ENCODE peak calls at places on chromosome 16, in five cellular contexts. One of them, this sample, is unnamed.

GRCh38 chr16:73714976-73715375 is 581.6 kb upstream of the PSMD7 start:
- DNase-seq in cardiac fibroblast: no peak
- DNase-seq in activated naive CD8-positive, alpha-beta T cell treated with anti-CD3 and anti-CD28 coated beads, Interleukin-2, amount 50 U/mL, for 24 hours: no peak
- DNase-seq in hippocampal formation: no peak
- DNase-seq in cardiac muscle cell: no peak
- DNase-seq in this sample: no peak

GRCh38 chr16:49050607-49051006 is 231.0 kb downstream of the CBLN1 start:
- DNase-seq in cardiac muscle cell: no peak
- DNase-seq in cardiac fibroblast: no peak
- DNase-seq in activated naive CD8-positive, alpha-beta T cell treated with anti-CD3 and anti-CD28 coated beads, Interleukin-2, amount 50 U/mL, for 24 hours: no peak
- DNase-seq in hippocampal formation: no peak
- DNase-seq in this sample: no peak

GRCh38 chr16:15954814-15955151 is 5.4 kb downstream of the ABCC1 start:
- DNase-seq in activated naive CD8-positive, alpha-beta T cell treated with anti-CD3 and anti-CD28 coated beads, Interleukin-2, amount 50 U/mL, for 24 hours: no peak
- DNase-seq in hippocampal formation: no peak
- DNase-seq in cardiac fibroblast: peak; percentile 17
- DNase-seq in cardiac muscle cell: no peak
- DNase-seq in this sample: no peak

GRCh38 chr16:29842732-29843346 is 20.2 kb downstream of the CDIPT start:
- DNase-seq in cardiac muscle cell: no peak
- DNase-seq in hippocampal formation: no peak
- DNase-seq in cardiac fibroblast: no peak
- DNase-seq in activated naive CD8-positive, alpha-beta T cell treated with anti-CD3 and anti-CD28 coated beads, Interleukin-2, amount 50 U/mL, for 24 hours: no peak
- DNase-seq in this sample: no peak

GRCh38 chr16:2471016-2471652 is at the start of gene NTN3:
- DNase-seq in hippocampal formation: no peak
- DNase-seq in cardiac fibroblast: no peak
- DNase-seq in activated naive CD8-positive, alpha-beta T cell treated with anti-CD3 and anti-CD28 coated beads, Interleukin-2, amount 50 U/mL, for 24 hours: peak; percentile 27
- DNase-seq in cardiac muscle cell: peak; percentile 78
- DNase-seq in this sample: no peak

GRCh38 chr16:2770781-2771111 is 6.3 kb downstream of the ELOB start:
- DNase-seq in activated naive CD8-positive, alpha-beta T cell treated with anti-CD3 and anti-CD28 coated beads, Interleukin-2, amount 50 U/mL, for 24 hours: no peak
- DNase-seq in hippocampal formation: no peak
- DNase-seq in cardiac muscle cell: no peak
- DNase-seq in cardiac fibroblast: no peak
- DNase-seq in this sample: no peak

GRCh38 chr16:66188786-66189725 is 177.4 kb upstream of the CDH5 start:
- DNase-seq in hippocampal formation: peak; percentile 21
- DNase-seq in cardiac muscle cell: no peak
- DNase-seq in cardiac fibroblast: peak; percentile 54
- DNase-seq in activated naive CD8-positive, alpha-beta T cell treated with anti-CD3 and anti-CD28 coated beads, Interleukin-2, amount 50 U/mL, for 24 hours: no peak
- DNase-seq in this sample: peak; percentile 23

GRCh38 chr16:75745823-75746222 is 19.5 kb upstream of the CPHXL start:
- DNase-seq in cardiac fibroblast: no peak
- DNase-seq in hippocampal formation: no peak
- DNase-seq in activated naive CD8-positive, alpha-beta T cell treated with anti-CD3 and anti-CD28 coated beads, Interleukin-2, amount 50 U/mL, for 24 hours: no peak
- DNase-seq in cardiac muscle cell: no peak
- DNase-seq in this sample: no peak

GRCh38 chr16:17476414-17477259 is 5.9 kb upstream of the XYLT1 start:
- DNase-seq in cardiac fibroblast: peak; percentile 73
- DNase-seq in cardiac muscle cell: peak; percentile 78
- DNase-seq in hippocampal formation: no peak
- DNase-seq in activated naive CD8-positive, alpha-beta T cell treated with anti-CD3 and anti-CD28 coated beads, Interleukin-2, amount 50 U/mL, for 24 hours: no peak
- DNase-seq in this sample: no peak

GRCh38 chr16:23557779-23558330 is 328 bp downstream of the UBFD1 start:
- DNase-seq in hippocampal formation: no peak
- DNase-seq in cardiac fibroblast: peak; percentile 38
- DNase-seq in cardiac muscle cell: peak; percentile 43
- DNase-seq in activated naive CD8-positive, alpha-beta T cell treated with anti-CD3 and anti-CD28 coated beads, Interleukin-2, amount 50 U/mL, for 24 hours: peak; percentile 23
- DNase-seq in this sample: no peak

GRCh38 chr16:17173134-17173729 is 297.5 kb downstream of the XYLT1 start:
- DNase-seq in hippocampal formation: peak; percentile 31
- DNase-seq in cardiac fibroblast: peak; percentile 60
- DNase-seq in activated naive CD8-positive, alpha-beta T cell treated with anti-CD3 and anti-CD28 coated beads, Interleukin-2, amount 50 U/mL, for 24 hours: peak; percentile 3
- DNase-seq in cardiac muscle cell: no peak
- DNase-seq in this sample: no peak

GRCh38 chr16:35910409-35910808 is 2451.0 kb downstream of the TP53TG3F start:
- DNase-seq in activated naive CD8-positive, alpha-beta T cell treated with anti-CD3 and anti-CD28 coated beads, Interleukin-2, amount 50 U/mL, for 24 hours: no peak
- DNase-seq in cardiac fibroblast: no peak
- DNase-seq in cardiac muscle cell: no peak
- DNase-seq in hippocampal formation: no peak
- DNase-seq in this sample: no peak

GRCh38 chr16:27364493-27365141 is 37.4 kb upstream of the IL21R start:
- DNase-seq in hippocampal formation: no peak
- DNase-seq in cardiac muscle cell: no peak
- DNase-seq in activated naive CD8-positive, alpha-beta T cell treated with anti-CD3 and anti-CD28 coated beads, Interleukin-2, amount 50 U/mL, for 24 hours: no peak
- DNase-seq in cardiac fibroblast: no peak
- DNase-seq in this sample: no peak

GRCh38 chr16:1916654-1916990 is 1.6 kb downstream of the HS3ST6 start:
- DNase-seq in hippocampal formation: no peak
- DNase-seq in cardiac muscle cell: no peak
- DNase-seq in activated naive CD8-positive, alpha-beta T cell treated with anti-CD3 and anti-CD28 coated beads, Interleukin-2, amount 50 U/mL, for 24 hours: no peak
- DNase-seq in cardiac fibroblast: no peak
- DNase-seq in this sample: no peak

GRCh38 chr16:72537684-72538083 is 365.7 kb upstream of the PMFBP1 start:
- DNase-seq in cardiac fibroblast: peak; percentile 71
- DNase-seq in hippocampal formation: no peak
- DNase-seq in activated naive CD8-positive, alpha-beta T cell treated with anti-CD3 and anti-CD28 coated beads, Interleukin-2, amount 50 U/mL, for 24 hours: no peak
- DNase-seq in cardiac muscle cell: no peak
- DNase-seq in this sample: no peak

GRCh38 chr16:21565816-21566669 is 33.3 kb upstream of the METTL9 start:
- DNase-seq in cardiac muscle cell: no peak
- DNase-seq in activated naive CD8-positive, alpha-beta T cell treated with anti-CD3 and anti-CD28 coated beads, Interleukin-2, amount 50 U/mL, for 24 hours: no peak
- DNase-seq in hippocampal formation: no peak
- DNase-seq in cardiac fibroblast: no peak
- DNase-seq in this sample: no peak

GRCh38 chr16:55506708-55507107 is 2.2 kb upstream of the LPCAT2 start:
- DNase-seq in activated naive CD8-positive, alpha-beta T cell treated with anti-CD3 and anti-CD28 coated beads, Interleukin-2, amount 50 U/mL, for 24 hours: no peak
- DNase-seq in cardiac muscle cell: no peak
- DNase-seq in hippocampal formation: no peak
- DNase-seq in cardiac fibroblast: no peak
- DNase-seq in this sample: no peak

GRCh38 chr16:66508261-66508913 is 41.5 kb downstream of the TK2 start:
- DNase-seq in cardiac muscle cell: no peak
- DNase-seq in activated naive CD8-positive, alpha-beta T cell treated with anti-CD3 and anti-CD28 coated beads, Interleukin-2, amount 50 U/mL, for 24 hours: no peak
- DNase-seq in hippocampal formation: no peak
- DNase-seq in cardiac fibroblast: peak; percentile 58
- DNase-seq in this sample: no peak

GRCh38 chr16:69476920-69477418 is 52.5 kb downstream of the CYB5B start:
- DNase-seq in cardiac fibroblast: peak; percentile 74
- DNase-seq in hippocampal formation: no peak
- DNase-seq in activated naive CD8-positive, alpha-beta T cell treated with anti-CD3 and anti-CD28 coated beads, Interleukin-2, amount 50 U/mL, for 24 hours: no peak
- DNase-seq in cardiac muscle cell: no peak
- DNase-seq in this sample: no peak

GRCh38 chr16:23274968-23275367 is 27.1 kb upstream of the SCNN1B start:
- DNase-seq in hippocampal formation: no peak
- DNase-seq in activated naive CD8-positive, alpha-beta T cell treated with anti-CD3 and anti-CD28 coated beads, Interleukin-2, amount 50 U/mL, for 24 hours: no peak
- DNase-seq in cardiac muscle cell: no peak
- DNase-seq in cardiac fibroblast: no peak
- DNase-seq in this sample: no peak

GRCh38 chr16:69613283-69614154 is 47.8 kb downstream of the NFAT5 start:
- DNase-seq in hippocampal formation: no peak
- DNase-seq in activated naive CD8-positive, alpha-beta T cell treated with anti-CD3 and anti-CD28 coated beads, Interleukin-2, amount 50 U/mL, for 24 hours: no peak
- DNase-seq in cardiac fibroblast: peak; percentile 65
- DNase-seq in cardiac muscle cell: no peak
- DNase-seq in this sample: no peak

GRCh38 chr16:1164975-1165374 is 12.1 kb downstream of the CACNA1H start:
- DNase-seq in cardiac fibroblast: no peak
- DNase-seq in cardiac muscle cell: no peak
- DNase-seq in activated naive CD8-positive, alpha-beta T cell treated with anti-CD3 and anti-CD28 coated beads, Interleukin-2, amount 50 U/mL, for 24 hours: no peak
- DNase-seq in hippocampal formation: no peak
- DNase-seq in this sample: no peak

This sample was measured in amygdala.